ENCODE peak calls at places on chromosomes 1 and 21, in six cellular contexts. E is tibial artery, U is DND-41, I is cardiac muscle cell, Q is heart right ventricle, R is brain microvascular endothelial cell. D is an unnamed sample.

GRCh38 chr1:237091691-237092090 is 49.7 kb downstream of the RYR2 start:
- DNase-seq in I (no peak), E (no peak), Q (no peak), R (no peak), U (no peak), D (no peak)

GRCh38 chr1:236137285-236137852 is 5.0 kb upstream of the GPR137B start:
- DNase-seq in Q (no peak), R (no peak), I (no peak), U (no peak), E (no peak), D (no peak)

GRCh38 chr1:172352435-172352834 is 68.0 kb upstream of the C1orf105 start:
- DNase-seq in E (no peak), R (no peak), Q (no peak), I (no peak), U (no peak), D (no peak)

GRCh38 chr1:22636369-22636768 is at the start of gene C1QA:
- DNase-seq in Q (peak; percentile 61), U (no peak), R (no peak), E (peak; percentile 82), I (no peak), D (no peak)

GRCh38 chr1:36217667-36218066 is 6.6 kb upstream of the THRAP3 start:
- DNase-seq in E (no peak), U (no peak), Q (no peak), R (peak; percentile 19), I (peak; percentile 71), D (no peak)

GRCh38 chr1:66243548-66244130 is 290.3 kb upstream of the SGIP1 start:
- DNase-seq in Q (no peak), U (no peak), E (no peak), R (peak; percentile 32), I (no peak), D (no peak)

GRCh38 chr1:89578940-89579684 is 53.8 kb upstream of the LRRC8C start:
- DNase-seq in I (no peak), E (no peak), U (no peak), R (no peak), Q (no peak), D (no peak)

GRCh38 chr1:167648978-167649752 is 19.1 kb downstream of the RCSD1 start:
- DNase-seq in Q (no peak), E (peak; percentile 75), U (peak; percentile 21), I (peak; percentile 48), R (no peak), D (no peak)

GRCh38 chr1:226624526-226624925 is 76.0 kb downstream of the STUM start:
- DNase-seq in Q (no peak), E (peak; percentile 13), U (no peak), I (peak; percentile 13), R (peak; percentile 20), D (peak; percentile 46)

DNA sequence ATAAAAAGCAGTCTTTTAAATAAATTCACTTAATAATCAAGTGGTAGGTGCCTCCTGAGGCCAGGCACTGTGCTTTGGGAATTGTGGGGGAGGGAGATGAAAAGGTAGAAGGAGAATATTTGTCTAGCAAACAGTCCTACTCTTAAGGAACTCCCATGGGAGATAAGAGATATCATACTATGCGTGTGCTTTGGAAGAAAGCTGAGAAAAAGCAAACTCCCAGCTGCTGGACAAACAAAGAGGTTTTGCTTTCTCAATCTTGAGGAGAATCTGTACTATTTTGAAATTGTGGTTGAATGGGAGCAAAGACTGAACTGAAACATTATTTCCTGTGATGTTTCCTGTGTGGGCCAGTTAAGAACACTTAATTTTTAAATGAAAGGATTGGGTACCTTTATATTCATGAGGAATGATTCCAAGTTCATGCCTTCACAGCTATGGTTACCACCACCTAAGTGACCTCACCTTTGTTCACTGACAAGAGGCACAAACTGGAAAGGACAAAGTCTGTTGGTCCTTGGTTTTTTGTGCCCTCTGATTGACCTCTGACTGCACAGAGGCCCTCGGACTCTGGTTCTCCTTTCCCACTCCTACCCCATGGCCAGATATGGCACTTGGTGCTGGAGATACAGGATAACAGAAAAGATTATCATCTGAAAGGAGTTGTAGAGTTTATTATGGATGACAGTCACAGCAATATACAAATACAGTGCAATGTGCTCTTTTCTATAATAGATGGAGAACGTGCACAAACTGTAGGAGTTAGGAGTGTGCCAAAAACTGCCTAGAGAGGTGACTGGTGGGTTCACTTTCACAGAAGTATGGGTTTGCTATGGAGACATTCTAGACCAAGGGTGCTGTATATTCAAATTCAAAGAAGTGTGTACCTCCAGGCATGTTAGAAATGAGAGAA is 1.6 kb downstream of the CD53 start:
- DNase-seq in Q (no peak), U (peak; percentile 24), E (no peak), R (no peak), I (peak; percentile 61), D (no peak)
- H3K4me3 ChIP-seq in Q (peak overlapping the region; percentile 22), U (peak overlapping the region; percentile 90), E (peak overlapping the region; percentile 30), R (no peak overlapping the region), I (no peak overlapping the region), D (no peak overlapping the region)

DNA sequence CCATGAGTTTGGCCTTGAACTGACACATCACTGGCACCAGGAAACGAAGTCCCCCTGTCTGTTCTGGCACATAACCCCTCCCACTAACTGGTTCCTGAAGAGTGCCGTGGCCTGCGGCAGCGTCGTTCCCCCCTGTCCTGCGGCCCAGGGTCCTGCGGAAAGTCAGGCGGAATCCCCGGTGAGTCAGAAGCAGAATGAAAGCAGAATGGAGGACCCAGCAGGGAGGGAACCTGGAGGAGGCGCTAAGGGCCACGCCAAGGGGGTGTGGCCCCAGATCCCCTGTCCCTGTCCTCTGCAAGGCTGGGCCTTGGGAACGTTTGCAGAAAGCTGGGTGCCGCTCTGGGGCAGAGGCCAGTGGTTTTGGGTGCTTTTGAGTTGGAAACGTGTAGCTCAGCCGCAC is 36.0 kb downstream of the TP73 start:
- DNase-seq in E (no peak), U (no peak), R (no peak), Q (no peak), I (no peak), D (no peak)
- H3K4me3 ChIP-seq in E (no peak overlapping the region), U (no peak overlapping the region), R (no peak overlapping the region), Q (no peak overlapping the region), I (no peak overlapping the region), D (no peak overlapping the region)

GRCh38 chr1:207823880-207824566 is 72.2 kb downstream of the CD46 start:
- DNase-seq in I (peak; percentile 98), Q (peak; percentile 73), E (peak; percentile 89), U (peak; percentile 13), R (peak; percentile 94), D (peak; percentile 90)

GRCh38 chr1:207824691-207825090 is 72.8 kb downstream of the CD46 start:
- DNase-seq in R (peak; percentile 26), E (peak; percentile 66), U (no peak), I (peak; percentile 68), Q (no peak), D (no peak)

GRCh38 chr1:207822124-207822601 is 70.3 kb downstream of the CD46 start:
- DNase-seq in U (no peak), I (no peak), E (peak; percentile 23), R (no peak), Q (no peak), D (no peak)

GRCh38 chr1:207822602-207823451 is 71.0 kb downstream of the CD46 start:
- DNase-seq in Q (peak; percentile 66), R (no peak), I (no peak), U (no peak), E (peak; percentile 97), D (no peak)

DNA sequence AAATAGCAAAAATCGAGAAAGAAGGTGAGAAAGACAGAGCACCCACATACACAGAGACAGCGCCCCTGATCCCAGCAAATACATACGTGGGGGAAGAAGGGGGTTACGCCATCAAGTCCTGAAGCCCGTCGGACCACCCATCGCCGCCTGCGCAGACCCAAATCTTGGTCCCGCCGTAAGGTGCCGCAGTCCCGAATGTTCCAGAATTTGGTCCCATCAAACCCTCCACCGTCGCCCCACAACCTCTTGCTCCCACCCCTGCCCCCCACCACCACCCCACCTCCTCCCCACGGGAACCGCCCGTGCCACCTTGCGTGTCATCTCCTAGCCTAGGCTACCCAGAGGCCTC is 71.7 kb downstream of the CD46 start:
- DNase-seq in E (no peak), Q (no peak), U (no peak), R (no peak), I (no peak), D (no peak)
- H3K4me3 ChIP-seq in E (peak overlapping the region; percentile 81), Q (peak overlapping the region; percentile 75), U (no peak overlapping the region), R (no peak overlapping the region), I (no peak overlapping the region), D (peak overlapping the region; percentile 50)

DNA sequence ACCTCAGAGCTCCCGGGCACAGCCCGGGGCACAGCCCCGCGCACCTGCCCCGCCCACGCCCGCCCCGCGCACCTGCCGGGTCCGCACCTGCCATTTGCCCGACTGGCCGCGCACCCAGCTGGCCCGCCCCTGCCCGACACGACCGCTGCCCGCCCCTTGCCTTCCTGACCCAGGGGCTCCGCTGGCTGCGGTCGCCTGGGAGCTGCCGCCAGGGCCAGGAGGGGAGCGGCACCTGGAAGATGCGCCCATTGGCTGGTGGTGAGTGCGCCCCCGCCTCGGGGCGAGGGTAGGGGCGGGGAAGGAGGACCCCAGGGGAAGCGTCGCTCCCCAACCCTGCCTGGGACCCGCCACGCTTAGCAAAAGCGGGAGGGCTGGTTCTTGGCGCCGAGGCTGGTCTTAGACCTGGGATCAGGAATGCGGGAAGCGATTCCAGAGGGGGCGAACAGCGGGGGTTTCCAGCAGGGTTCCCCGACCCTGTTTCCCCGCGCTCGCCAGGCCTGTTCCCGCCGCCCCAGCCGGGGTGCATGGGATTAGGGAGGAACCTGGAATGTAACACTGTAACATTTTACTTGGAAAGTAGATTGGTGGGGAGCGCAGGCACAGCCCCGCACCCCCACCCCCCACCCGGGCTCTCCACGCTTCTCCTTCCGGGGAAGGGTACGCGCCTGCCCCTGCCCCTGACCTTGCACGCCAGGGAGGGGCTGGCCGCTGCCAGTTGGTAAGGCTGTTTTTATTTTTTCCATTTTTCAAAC is at the start of gene FAM3B:
- DNase-seq in E (no peak), R (no peak), Q (no peak), U (no peak), I (no peak), D (no peak)
- H3K4me3 ChIP-seq in E (peak within 1 kb of the TSS; percentile 30), R (no peak within 1 kb of the TSS), Q (peak within 1 kb of the TSS; percentile 25), U (no peak within 1 kb of the TSS), I (peak within 1 kb of the TSS; percentile 28), D (no peak within 1 kb of the TSS)

DNA sequence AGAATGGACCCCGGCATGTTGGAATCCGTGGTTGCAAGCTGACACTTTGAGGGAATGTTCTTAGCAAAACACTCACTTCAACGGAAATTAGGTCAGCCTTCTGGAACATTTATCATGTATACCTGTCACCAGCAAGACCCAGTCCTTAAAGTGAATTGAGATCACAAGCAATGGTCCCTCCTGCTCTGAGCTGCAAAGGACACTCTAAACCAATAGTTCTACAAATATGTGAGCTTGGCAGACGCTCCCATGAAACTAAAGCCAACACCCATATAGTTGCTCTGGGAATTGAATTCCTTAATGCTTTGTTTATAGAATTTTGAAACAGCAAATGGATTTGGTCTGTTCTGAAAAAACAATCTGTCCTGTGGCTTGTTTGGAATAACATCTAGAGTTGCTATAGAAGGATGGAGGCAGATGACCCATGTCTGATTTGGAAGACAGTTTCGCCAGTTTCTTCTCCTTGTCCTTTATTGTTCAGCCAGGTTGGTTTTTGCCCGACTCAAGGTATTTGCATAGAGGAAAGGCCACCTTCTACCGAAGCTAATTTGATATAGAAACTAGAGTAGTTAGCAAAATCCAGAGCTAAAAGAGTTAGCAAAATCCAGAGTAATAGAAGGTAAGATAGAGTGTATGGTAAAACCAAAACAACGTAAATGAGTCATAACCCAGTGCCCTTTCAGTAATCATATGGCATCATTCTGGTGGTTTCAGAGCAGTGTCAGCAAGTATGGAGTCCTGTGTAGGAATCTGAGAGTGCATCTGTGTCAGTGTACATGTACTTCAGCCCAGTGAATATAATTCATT is 236.2 kb downstream of the NFIA start:
- DNase-seq in U (no peak), Q (no peak), I (peak; percentile 88), E (peak; percentile 73), R (peak; percentile 57), D (peak; percentile 55)
- H3K4me3 ChIP-seq in U (no peak overlapping the region), Q (no peak overlapping the region), I (no peak overlapping the region), E (peak overlapping the region; percentile 28), R (no peak overlapping the region), D (no peak overlapping the region)

GRCh38 chr1:65072845-65073244 is 75.2 kb upstream of the AK4 start:
- DNase-seq in Q (no peak), R (no peak), E (no peak), U (no peak), I (no peak), D (no peak)
- H3K4me3 ChIP-seq in Q (no peak overlapping the region), R (no peak overlapping the region), E (no peak overlapping the region), U (no peak overlapping the region), I (no peak overlapping the region), D (no peak overlapping the region)

D was measured in BJ.